ENCODE peak calls at places on chromosomes 2 and 18, in four cellular contexts. A, B, H and M are unnamed samples.

GRCh38 chr2:82790277-82791021 is 1668.6 kb downstream of the SUCLG1 start:
- DNase-seq in B (no peak), A (peak), H (no peak), M (no peak)

GRCh38 chr2:80001704-80002103 is 302.8 kb downstream of the LRRTM1 start:
- DNase-seq in H (no peak), A (peak), B (no peak), M (no peak)

GRCh38 chr2:233829193-233830110 is 24.9 kb downstream of the HJURP start:
- DNase-seq in H (no peak), A (no peak), B (no peak), M (peak)

GRCh38 chr18:47283476-47283875 is 32.0 kb upstream of the SKOR2 start:
- DNase-seq in A (peak), H (no peak), B (no peak), M (no peak)

GRCh38 chr2:85254540-85255261 is 73.1 kb downstream of the TGOLN2 start:
- DNase-seq in B (no peak), A (no peak), H (no peak), M (no peak)

GRCh38 chr2:151728736-151729415 is 5.4 kb downstream of the NEB start:
- DNase-seq in A (no peak), H (no peak), B (no peak), M (no peak)

GRCh38 chr2:171810409-171810993 is 83.5 kb downstream of the SLC25A12 start:
- DNase-seq in A (peak), B (no peak), H (no peak), M (no peak)

GRCh38 chr2:161312996-161313395 is 4.8 kb downstream of the PSMD14 start:
- DNase-seq in H (no peak), B (no peak), A (peak), M (no peak)

GRCh38 chr2:150735894-150736498 is 248.5 kb upstream of the RND3 start:
- DNase-seq in H (no peak), A (no peak), B (no peak), M (no peak)

GRCh38 chr2:72325592-72326422 is 178.1 kb upstream of the CYP26B1 start:
- DNase-seq in A (peak), B (no peak), H (no peak), M (no peak)

GRCh38 chr2:126719191-126720030 is 63.5 kb downstream of the GYPC start:
- DNase-seq in H (no peak), A (no peak), B (no peak), M (no peak)

GRCh38 chr18:13460946-13461345 is 242.4 kb downstream of the LDLRAD4 start:
- DNase-seq in H (no peak), A (no peak), B (no peak), M (peak)

GRCh38 chr2:68643011-68643873 is at the start of gene PROKR1:
- DNase-seq in H (peak), B (no peak), A (no peak), M (no peak)

GRCh38 chr2:44897406-44897805 is 44.1 kb upstream of the SIX3 start:
- DNase-seq in H (no peak), B (no peak), A (no peak), M (no peak)

GRCh38 chr2:123438277-123439050 is 586.6 kb upstream of the CNTNAP5 start:
- DNase-seq in A (no peak), B (no peak), H (no peak), M (no peak)

GRCh38 chr2:128450211-128451015 is 131.7 kb upstream of the HS6ST1 start:
- DNase-seq in H (no peak), B (no peak), A (no peak), M (peak)

GRCh38 chr2:197197808-197198409 is 112.7 kb downstream of the ANKRD44 start:
- DNase-seq in B (no peak), A (no peak), H (no peak), M (no peak)

GRCh38 chr2:126788113-126788512 is 110.6 kb upstream of the TEX51 start:
- DNase-seq in A (no peak), B (no peak), H (no peak), M (no peak)

GRCh38 chr18:12121175-12122095 is 27.8 kb downstream of the ANKRD62 start:
- DNase-seq in A (peak), H (no peak), B (no peak), M (no peak)

GRCh38 chr2:129240061-129240460 is 739.4 kb upstream of the RAB6C start:
- DNase-seq in H (no peak), A (no peak), B (no peak), M (no peak)

GRCh38 chr2:192398236-192398635 is 203.5 kb upstream of the TMEFF2 start:
- DNase-seq in H (no peak), A (no peak), B (no peak), M (no peak)

GRCh38 chr18:76256897-76257500 is 238.0 kb downstream of the ZNF516 start:
- DNase-seq in B (peak), H (no peak), A (peak), M (no peak)

GRCh38 chr2:112626604-112627059 is 19.1 kb upstream of the SLC20A1 start:
- DNase-seq in A (peak), B (peak), H (peak), M (peak)

GRCh38 chr2:106562826-106563594 is 75.8 kb downstream of the CD8B2 start:
- DNase-seq in A (no peak), B (no peak), H (no peak), M (no peak)

GRCh38 chr2:46072146-46072820 is 224.9 kb upstream of the EPAS1 start:
- DNase-seq in A (peak), H (no peak), B (no peak), M (no peak)

GRCh38 chr2:198657520-198658121 is 800.1 kb downstream of the SATB2 start:
- DNase-seq in B (no peak), H (no peak), A (peak), M (no peak)

GRCh38 chr18:33699372-33699771 is 121.4 kb downstream of the ASXL3 start:
- DNase-seq in B (no peak), A (no peak), H (no peak), M (no peak)

GRCh38 chr2:160375802-160376469 is 117.7 kb downstream of the RBMS1 start:
- DNase-seq in H (no peak), B (no peak), A (peak), M (no peak)

GRCh38 chr2:109711230-109712125 is 82.6 kb upstream of the RGPD5 start:
- DNase-seq in A (no peak), B (no peak), H (no peak), M (no peak)

GRCh38 chr2:210476194-210477128 is at the start of gene LANCL1:
- DNase-seq in A (peak), H (peak), B (peak), M (peak)
- TF ChIP-seq POLR2A in A (peak), H (peak), B (peak), M (no peak)

GRCh38 chr2:170176212-170176611 is 1.7 kb upstream of the MYO3B start:
- DNase-seq in A (no peak), B (no peak), H (no peak), M (no peak)

GRCh38 chr2:170181602-170182001 is 3.7 kb downstream of the MYO3B start:
- DNase-seq in A (no peak), B (no peak), H (no peak), M (no peak)

GRCh38 chr2:170177950-170178781 is at the start of gene MYO3B:
- DNase-seq in A (peak), B (no peak), H (no peak), M (no peak)

GRCh38 chr2:170185319-170185718 is 7.4 kb downstream of the MYO3B start:
- DNase-seq in H (no peak), A (no peak), B (no peak), M (no peak)

GRCh38 chr2:170180031-170180566 is 2.2 kb downstream of the MYO3B start:
- DNase-seq in B (no peak), A (no peak), H (no peak), M (no peak)
- TF ChIP-seq POLR2A in B (no peak), A (no peak), H (no peak), M (no peak)

GRCh38 chr2:222655748-222656543 is at the start of gene FARSB:
- DNase-seq in A (peak), H (peak), B (peak), M (peak)
- TF ChIP-seq POLR2A in A (peak), H (peak), B (no peak), M (no peak)

GRCh38 chr2:25219621-25220020 is 51.2 kb upstream of the POMC start:
- DNase-seq in H (no peak), A (no peak), B (no peak), M (no peak)

GRCh38 chr2:25213229-25213628 is 44.8 kb upstream of the POMC start:
- DNase-seq in A (no peak), B (no peak), H (peak), M (no peak)

GRCh38 chr2:25218134-25218533 is 49.8 kb upstream of the POMC start:
- DNase-seq in A (no peak), H (no peak), B (no peak), M (no peak)

GRCh38 chr2:25215232-25215631 is 46.9 kb upstream of the POMC start:
- DNase-seq in A (no peak), H (no peak), B (no peak), M (no peak)

DNA sequence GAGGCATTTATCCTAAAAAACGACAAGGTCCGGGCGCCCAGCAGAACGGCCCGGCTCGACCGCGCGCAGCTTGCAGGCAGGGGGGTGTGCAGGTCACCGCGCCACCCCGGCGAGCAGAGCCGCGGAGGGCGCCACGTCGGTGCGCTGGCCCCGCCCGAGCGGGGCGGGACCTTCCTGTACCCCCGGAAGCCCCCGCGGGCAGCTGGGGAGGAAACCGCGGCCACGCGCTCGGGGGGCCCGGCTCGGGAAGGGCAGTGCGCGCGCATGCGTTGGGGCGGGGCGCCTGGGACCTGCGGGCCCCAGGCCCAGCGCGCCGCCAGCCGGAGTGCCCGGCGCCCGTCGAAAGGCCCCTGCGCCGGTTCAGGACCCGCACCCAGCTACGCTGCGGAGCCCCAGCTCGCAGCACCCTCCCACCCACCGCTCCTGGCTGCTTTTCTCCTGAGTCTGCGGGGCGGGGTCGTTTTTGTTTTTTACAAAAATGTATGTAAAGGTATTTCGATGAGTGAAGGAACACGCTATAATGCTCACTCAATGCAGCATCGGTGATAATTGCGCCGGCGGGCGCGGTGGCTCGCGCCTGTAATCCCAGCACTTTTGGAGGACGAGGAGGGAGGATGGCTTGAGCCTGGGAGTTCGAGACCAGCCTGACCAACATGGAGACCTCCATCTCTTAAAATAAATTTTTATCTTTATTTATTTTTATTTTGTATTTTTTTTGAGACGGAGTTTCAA is 47.7 kb upstream of the POMC start:
- DNase-seq in H (peak), B (peak), A (no peak), M (peak)
- TF ChIP-seq POLR2A in H (peak), B (no peak), A (no peak), M (no peak)

DNA sequence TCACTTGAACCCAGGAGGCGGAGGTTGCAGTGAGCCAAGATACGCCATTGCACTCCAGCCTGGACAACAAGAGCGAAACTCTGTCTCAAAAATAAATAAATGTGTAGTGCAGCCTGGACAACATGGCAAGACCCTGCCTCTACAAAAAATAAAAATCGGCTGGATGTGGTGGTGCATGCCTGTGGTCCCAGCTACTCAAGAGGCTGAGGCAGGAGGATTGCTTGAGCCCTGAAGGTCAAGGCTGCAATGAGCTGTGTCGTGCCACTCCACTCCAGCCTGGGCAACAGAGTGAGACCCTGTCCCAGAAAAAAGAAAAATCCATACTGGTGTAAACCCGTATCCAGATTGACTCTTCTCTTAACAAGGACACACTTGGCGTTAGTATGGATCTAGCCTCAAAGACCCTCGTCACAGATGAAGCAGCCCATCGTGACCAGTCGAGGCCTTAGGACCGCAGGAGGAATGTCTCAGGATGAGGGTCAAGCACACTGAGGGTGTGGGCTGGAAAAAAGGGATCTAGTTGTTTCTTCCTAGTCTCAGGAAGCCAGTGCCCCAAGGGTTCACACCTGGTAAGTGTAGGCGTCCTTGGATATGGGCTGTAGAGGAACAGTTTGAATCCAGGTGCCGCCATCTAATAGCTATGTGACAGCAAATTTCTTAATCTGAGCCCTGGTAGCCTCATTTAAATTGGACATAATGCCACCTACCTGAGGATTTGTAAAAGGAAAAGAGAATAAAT is 4.0 kb upstream of the GPBAR1 start:
- DNase-seq in B (no peak), H (no peak), A (no peak), M (peak)
- TF ChIP-seq POLR2A in B (no peak), H (no peak), A (no peak), M (no peak)